ENCODE peak calls at places on chromosomes 6 and 20, in four cellular contexts. B is endothelial cell of umbilical vein, Z is fibroblast of lung, H is PC-9. C is an unnamed sample.

GRCh38 chr6:156976144-156977088 is 199.2 kb downstream of the ARID1B start:
- DNase-seq in B (no peak), Z (no peak), H (no peak), C (peak; percentile 45)

GRCh38 chr6:42101186-42101657 is 41.2 kb downstream of the C6orf132 start:
- DNase-seq in B (no peak), Z (peak; percentile 82), H (no peak), C (no peak)

GRCh38 chr6:16276991-16277981 is 38.9 kb downstream of the GMPR start:
- DNase-seq in Z (peak; percentile 84), B (peak; percentile 96), H (peak; percentile 88), C (peak; percentile 84)

GRCh38 chr6:113414511-113414910 is 442.6 kb upstream of the MARCKS start:
- DNase-seq in B (peak; percentile 79), Z (peak; percentile 82), H (peak; percentile 35), C (no peak)

GRCh38 chr20:64062276-64062595 is 762 bp upstream of the TCEA2 start:
- DNase-seq in Z (no peak), H (no peak), B (no peak), C (no peak)

GRCh38 chr20:15857131-15857784 is 716.0 kb downstream of the KIF16B start:
- DNase-seq in Z (no peak), B (no peak), H (no peak), C (no peak)

GRCh38 chr6:131909408-131910218 is 41.6 kb downstream of the CCN2 start:
- DNase-seq in B (peak; percentile 74), H (peak; percentile 65), Z (peak; percentile 79), C (peak; percentile 75)

GRCh38 chr20:57999465-58000111 is 228.9 kb downstream of the ANKRD60 start:
- DNase-seq in B (peak; percentile 78), Z (no peak), H (no peak), C (peak; percentile 73)

GRCh38 chr6:44682987-44683779 is 295.7 kb downstream of the CDC5L start:
- DNase-seq in Z (no peak), B (no peak), H (no peak), C (no peak)

GRCh38 chr20:63772781-63773520 is 33.4 kb downstream of the SLC2A4RG start:
- DNase-seq in H (no peak), B (no peak), Z (no peak), C (no peak)

GRCh38 chr6:84926756-84927155 is 162.4 kb upstream of the TBX18 start:
- DNase-seq in Z (no peak), B (no peak), H (no peak), C (no peak)

GRCh38 chr6:2526766-2527165 is 224.0 kb downstream of the MYLK4 start:
- DNase-seq in B (no peak), Z (no peak), H (no peak), C (no peak)

GRCh38 chr6:32082951-32083350 is 26.2 kb downstream of the TNXB start:
- DNase-seq in B (no peak), H (peak; percentile 84), Z (peak; percentile 76), C (no peak)

GRCh38 chr6:341914-342831 is 49.4 kb upstream of the IRF4 start:
- DNase-seq in H (no peak), B (no peak), Z (no peak), C (no peak)

GRCh38 chr6:44471271-44471981 is 83.9 kb downstream of the CDC5L start:
- DNase-seq in B (no peak), Z (no peak), H (no peak), C (no peak)

GRCh38 chr6:83867527-83868161 is 8.2 kb downstream of the CYB5R4 start:
- DNase-seq in H (peak; percentile 24), B (peak; percentile 30), Z (peak; percentile 53), C (peak; percentile 41)

GRCh38 chr20:2751868-2752630 is 48.4 kb downstream of the CPXM1 start:
- DNase-seq in Z (no peak), H (peak; percentile 29), B (no peak), C (peak; percentile 59)

GRCh38 chr6:137148291-137149076 is 25.0 kb downstream of the IL22RA2 start:
- DNase-seq in B (no peak), Z (peak; percentile 81), H (no peak), C (no peak)

GRCh38 chr6:89984926-89985743 is 90.9 kb downstream of the GJA10 start:
- DNase-seq in Z (peak; percentile 79), H (peak; percentile 36), B (no peak), C (peak; percentile 43)

GRCh38 chr20:12925863-12926547 is 82.8 kb upstream of the SPTLC3 start:
- DNase-seq in H (no peak), B (peak; percentile 7), Z (no peak), C (no peak)

GRCh38 chr20:12927489-12927888 is 81.3 kb upstream of the SPTLC3 start:
- DNase-seq in B (peak; percentile 23), Z (no peak), H (no peak), C (no peak)

GRCh38 chr20:12924126-12924525 is 84.6 kb upstream of the SPTLC3 start:
- DNase-seq in H (no peak), B (no peak), Z (no peak), C (peak; percentile 53)

GRCh38 chr20:12928358-12928754 is 80.4 kb upstream of the SPTLC3 start:
- DNase-seq in B (no peak), Z (no peak), H (no peak), C (no peak)

GRCh38 chr20:12925214-12925755 is 83.5 kb upstream of the SPTLC3 start:
- DNase-seq in B (peak; percentile 81), Z (peak; percentile 87), H (peak; percentile 63), C (peak; percentile 88)
- H2AFZ ChIP-seq in B (peak overlapping the region; percentile 45), Z (peak overlapping the region; percentile 77), H (peak overlapping the region; percentile 40), C (peak overlapping the region; percentile 14)

GRCh38 chr20:41604002-41604401 is 14.2 kb downstream of the CHD6 start:
- DNase-seq in H (no peak), Z (no peak), B (no peak), C (no peak)

GRCh38 chr20:41600926-41601631 is 17.1 kb downstream of the CHD6 start:
- DNase-seq in H (no peak), Z (no peak), B (no peak), C (no peak)

GRCh38 chr20:41598719-41599118 is 19.5 kb downstream of the CHD6 start:
- DNase-seq in B (no peak), H (no peak), Z (no peak), C (no peak)

GRCh38 chr20:41599699-41600104 is 18.5 kb downstream of the CHD6 start:
- DNase-seq in Z (no peak), B (no peak), H (no peak), C (no peak)

GRCh38 chr20:41601742-41602141 is 16.4 kb downstream of the CHD6 start:
- DNase-seq in Z (no peak), B (no peak), H (no peak), C (no peak)
- H3K9me3 ChIP-seq in Z (no peaks in the 10 kb centered on the region), B (peaks cover 3% of the 10 kb centered on the region), H (peaks cover 34% of the 10 kb centered on the region), C (no peaks in the 10 kb centered on the region)

GRCh38 chr6:168101201-168102092 is 22.4 kb upstream of the FRMD1 start:
- DNase-seq in H (no peak), B (no peak), Z (no peak), C (no peak)
- TF ChIP-seq EZH2 in H (no peak), B (peak; percentile 51), Z (no peak), C (no peak)

DNA sequence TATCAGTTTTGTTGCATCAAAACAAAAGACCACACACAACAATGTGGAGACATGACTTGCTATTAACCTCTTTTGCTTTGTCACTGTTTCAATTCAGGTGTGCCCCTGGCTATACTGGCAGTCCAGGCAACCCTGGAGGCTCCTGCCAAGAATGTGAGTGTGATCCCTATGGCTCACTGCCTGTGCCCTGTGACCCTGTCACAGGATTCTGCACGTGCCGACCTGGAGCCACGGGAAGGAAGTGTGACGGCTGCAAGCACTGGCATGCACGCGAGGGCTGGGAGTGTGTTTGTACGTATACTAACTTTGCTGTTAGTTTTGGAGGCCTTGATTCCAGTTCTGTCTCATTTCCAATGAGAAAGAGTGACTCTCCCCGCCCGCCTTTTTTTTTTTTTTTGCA is 356.9 kb downstream of the ARHGAP18 start:
- DNase-seq in Z (no peak), B (peak; percentile 80), H (peak; percentile 18), C (peak; percentile 8)
- H2AFZ ChIP-seq in Z (no peak overlapping the region), B (peak overlapping the region; percentile 25), H (no peak overlapping the region), C (no peak overlapping the region)